ENCODE peak calls at places on chromosomes 5 and 9, in eight cellular contexts. L, O, I, H, P, Q, M and R are unnamed samples. For H3K4me1, the result is how much of the 10 kb centered on the place peaks cover.

GRCh38 chr5:103472820-103473219 is 89.8 kb downstream of the NUDT12 start:
- DNase-seq in M (no peak), H (no peak), P (no peak), O (no peak), I (no peak), Q (no peak), L (no peak), R (no peak)

GRCh38 chr5:32837211-32837610 is 126.1 kb downstream of the NPR3 start:
- DNase-seq in L (no peak), O (no peak), Q (no peak), I (no peak), H (no peak), M (no peak), P (no peak), R (no peak)

GRCh38 chr5:9151671-9152427 is 394.0 kb downstream of the SEMA5A start:
- DNase-seq in O (no peak), Q (no peak), M (no peak), H (peak), L (no peak), I (no peak), P (no peak), R (no peak)

GRCh38 chr5:60993425-60993824 is 48.4 kb downstream of the NDUFAF2 start:
- DNase-seq in P (no peak), H (no peak), L (no peak), I (no peak), M (no peak), Q (no peak), O (peak), R (no peak)

GRCh38 chr5:1909346-1909985 is 26.7 kb upstream of the IRX4 start:
- DNase-seq in I (peak), M (no peak), L (no peak), H (no peak), P (no peak), Q (no peak), O (no peak), R (no peak)

GRCh38 chr5:31385774-31386537 is 145.9 kb downstream of the DROSHA start:
- DNase-seq in H (no peak), L (no peak), P (no peak), Q (no peak), I (no peak), M (no peak), O (no peak), R (no peak)

GRCh38 chr5:149423287-149424268 is 44.5 kb upstream of the IL17B start:
- DNase-seq in P (no peak), Q (peak), M (no peak), H (peak), I (no peak), L (peak), O (no peak), R (peak)

GRCh38 chr9:127207734-127208410 is 56.7 kb upstream of the GARNL3 start:
- DNase-seq in L (no peak), O (no peak), H (no peak), Q (no peak), I (no peak), M (no peak), P (no peak), R (no peak)

GRCh38 chr5:156704139-156704538 is 146.0 kb upstream of the PPP1R2B start:
- DNase-seq in M (no peak), Q (no peak), I (no peak), O (no peak), P (no peak), L (no peak), H (no peak), R (no peak)

GRCh38 chr9:130199605-130200004 is 27.4 kb downstream of the NCS1 start:
- DNase-seq in L (no peak), Q (no peak), P (no peak), M (peak), O (no peak), I (no peak), H (no peak), R (no peak)

GRCh38 chr9:85746309-85746708 is 4.6 kb upstream of the AGTPBP1 start:
- DNase-seq in P (no peak), Q (no peak), H (no peak), M (no peak), I (no peak), L (no peak), O (no peak), R (no peak)

GRCh38 chr5:144318011-144318410 is 147.3 kb downstream of the KCTD16 start:
- DNase-seq in O (no peak), L (no peak), Q (no peak), H (no peak), I (no peak), P (no peak), M (no peak), R (no peak)

GRCh38 chr9:101229606-101230005 is 155.2 kb downstream of the BAAT start:
- DNase-seq in I (no peak), Q (no peak), M (no peak), L (no peak), P (no peak), H (no peak), O (no peak), R (no peak)

GRCh38 chr9:123316053-123316718 is 39.8 kb upstream of the CRB2 start:
- DNase-seq in M (no peak), O (no peak), H (no peak), L (no peak), I (no peak), P (peak), Q (no peak), R (no peak)

GRCh38 chr9:135703726-135704125 is 1.7 kb downstream of the KCNT1 start:
- DNase-seq in O (no peak), Q (no peak), I (no peak), P (no peak), M (no peak), L (no peak), H (no peak), R (no peak)
- TF ChIP-seq POLR2A in O (no peak), Q (no peak), I (no peak), P (no peak), M (no peak), L (no peak), H (no peak), R (no peak)

GRCh38 chr5:152237531-152237930 is 167.5 kb downstream of the NMUR2 start:
- DNase-seq in P (no peak), H (no peak), Q (no peak), I (no peak), M (no peak), O (no peak), L (no peak), R (no peak)
- H3K4me1 ChIP-seq in P (under half), H (under half), Q (under half), I (under half), M (under half), O (under half), L (under half), R (under half)

DNA sequence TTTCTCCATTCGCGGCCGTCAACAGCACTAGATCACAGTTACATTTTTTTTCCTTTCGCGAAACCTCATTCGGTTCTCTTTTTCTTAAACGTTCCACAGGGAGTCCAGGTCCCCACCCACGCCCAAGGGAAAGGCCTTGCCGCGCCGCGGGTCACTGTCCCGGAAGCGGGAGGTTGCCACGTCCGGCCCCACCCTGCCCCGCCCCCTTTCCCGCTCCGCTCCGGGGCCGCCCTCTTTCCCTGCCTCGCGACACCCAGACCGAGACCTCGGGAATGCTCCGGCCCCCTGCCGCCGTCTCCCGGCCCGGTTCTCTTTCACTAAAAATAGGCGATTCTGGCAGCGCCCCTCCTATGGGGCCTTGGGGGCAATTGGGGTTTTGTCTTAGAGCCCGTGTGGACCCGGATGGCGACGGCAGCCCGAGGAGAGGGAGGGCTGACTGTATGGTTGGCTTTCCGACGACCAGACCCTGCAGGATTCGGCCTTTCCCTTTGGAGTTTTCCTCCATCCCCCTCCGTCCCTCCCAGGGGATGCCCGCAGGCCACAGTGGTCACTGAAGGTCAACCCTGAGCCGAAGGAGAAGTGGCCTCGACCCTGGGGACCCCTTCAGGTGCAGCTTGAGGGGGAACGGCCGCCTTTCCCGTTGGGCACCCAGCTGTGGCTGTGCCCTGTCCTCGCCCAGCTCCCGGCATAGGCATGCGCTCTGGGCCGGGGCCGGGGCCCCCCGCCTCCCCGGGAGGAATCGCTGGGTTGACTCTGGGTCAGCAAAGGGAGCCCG is 2.8 kb upstream of the RACK1 start:
- DNase-seq in H (peak), I (peak), P (peak), L (peak), O (peak), Q (peak), M (peak), R (peak)
- TF ChIP-seq POLR2A in H (peak), I (peak), P (peak), L (peak), O (peak), Q (peak), M (peak), R (peak)

GRCh38 chr5:78787763-78788162 is 139.2 kb upstream of the LHFPL2 start:
- DNase-seq in I (no peak), H (no peak), O (no peak), P (no peak), M (no peak), Q (no peak), L (no peak), R (no peak)
- H3K4me1 ChIP-seq in I (under half), H (under half), O (under half), P (under half), M (under half), Q (under half), L (under half), R (under half)

GRCh38 chr5:100161868-100162267 is 373.3 kb upstream of the FAM174A start:
- DNase-seq in L (no peak), H (no peak), O (no peak), Q (no peak), P (no peak), I (no peak), M (no peak), R (no peak)

DNA sequence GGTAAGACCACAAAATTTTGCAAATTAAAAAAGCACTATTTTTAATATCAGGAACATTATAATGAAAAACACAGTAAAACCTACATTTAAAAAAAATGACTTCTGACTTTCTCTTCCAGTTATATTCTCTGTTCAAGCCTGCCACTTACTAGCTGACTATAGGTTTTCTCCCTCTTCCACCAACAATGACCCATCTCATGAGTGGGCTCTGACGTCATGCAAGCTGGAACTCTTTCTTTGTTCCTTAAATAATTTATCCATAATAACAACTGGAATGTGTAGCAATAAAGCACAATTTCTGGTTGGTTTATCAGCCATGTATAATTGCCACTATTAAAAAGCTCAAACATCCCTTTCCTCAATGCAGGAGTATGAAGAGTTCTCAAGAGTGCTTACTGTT is 378.1 kb upstream of the FAM174A start:
- DNase-seq in I (no peak), P (no peak), O (no peak), M (no peak), H (no peak), Q (no peak), L (no peak), R (no peak)
- TF ChIP-seq POLR2A in I (no peak), P (no peak), O (no peak), M (no peak), H (no peak), Q (no peak), L (no peak), R (no peak)

DNA sequence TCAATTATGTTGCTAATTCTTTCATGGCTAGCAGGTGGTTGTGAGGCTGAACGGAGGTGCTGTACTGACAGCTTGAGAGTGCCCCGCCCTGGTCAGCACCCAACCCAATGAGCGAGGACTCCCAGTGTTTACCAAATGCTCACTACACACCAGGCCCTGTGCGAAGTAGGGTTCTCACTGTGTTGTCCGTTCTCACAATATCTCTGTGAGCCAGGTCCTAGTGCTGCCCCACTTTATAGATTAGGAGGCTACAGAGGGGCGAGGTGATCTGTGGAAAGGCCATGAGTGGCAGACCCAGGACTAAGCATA is 28.2 kb downstream of the COL15A1 start:
- DNase-seq in P (no peak), I (no peak), M (no peak), H (no peak), O (no peak), L (no peak), Q (no peak), R (no peak)
- H3K4me1 ChIP-seq in P (under half), I (under half), M (under half), H (under half), O (under half), L (under half), Q (under half), R (under half)

GRCh38 chr5:134503088-134503936 is 22.2 kb upstream of the JADE2 start:
- DNase-seq in M (peak), P (peak), Q (peak), O (peak), L (peak), I (peak), H (peak), R (peak)
- TF ChIP-seq POLR2A in M (no peak), P (no peak), Q (peak), O (no peak), L (peak), I (peak), H (no peak), R (no peak)